ENCODE peak calls at places on chromosomes 5 and 9, in eight cellular contexts. N is DND-41, X is tibial nerve, V is HCT116, R is brain microvascular endothelial cell, F is kidney, A is A549, C is choroid plexus epithelial cell. H is an unnamed sample.

GRCh38 chr5:179815491-179816249 is 5.0 kb upstream of the SQSTM1 start:
- DNase-seq in C (no peak), V (no peak), A (no peak), R (no peak), N (no peak), F (peak; percentile 68), X (no peak), H (no peak)

GRCh38 chr5:73363911-73364730 is 84.5 kb downstream of the FOXD1 start:
- DNase-seq in F (no peak), A (no peak), V (no peak), X (no peak), C (peak; percentile 92), N (no peak), R (no peak), H (no peak)

GRCh38 chr5:152221721-152222629 is 183.1 kb downstream of the NMUR2 start:
- DNase-seq in V (no peak), C (no peak), X (no peak), A (no peak), N (no peak), R (no peak), F (no peak), H (no peak)

GRCh38 chr9:137294684-137295312 is 7.3 kb downstream of the NRARP start:
- DNase-seq in F (peak; percentile 76), C (peak; percentile 71), R (no peak), N (no peak), A (no peak), X (no peak), V (no peak), H (no peak)

GRCh38 chr5:35319231-35320002 is 89.1 kb upstream of the PRLR start:
- DNase-seq in V (no peak), F (peak; percentile 59), C (peak; percentile 40), N (no peak), A (no peak), R (peak; percentile 57), X (peak; percentile 65), H (peak; percentile 71)

GRCh38 chr9:105405514-105406131 is 42.2 kb upstream of the FSD1L start:
- DNase-seq in X (no peak), R (peak; percentile 17), F (no peak), A (no peak), C (peak; percentile 61), V (no peak), N (peak; percentile 81), H (no peak)

GRCh38 chr5:157252741-157253465 is 13.0 kb upstream of the CYFIP2 start:
- DNase-seq in R (peak; percentile 44), C (no peak), X (no peak), F (no peak), V (no peak), A (no peak), N (peak; percentile 92), H (no peak)

GRCh38 chr9:95648225-95648624 is 131.5 kb upstream of the PTCH1 start:
- DNase-seq in R (no peak), C (no peak), A (no peak), N (no peak), X (no peak), V (no peak), F (no peak), H (no peak)

GRCh38 chr9:136093331-136093986 is 1.6 kb downstream of the NACC2 start:
- DNase-seq in X (no peak), V (no peak), N (no peak), A (peak; percentile 84), R (no peak), F (peak; percentile 88), C (peak; percentile 53), H (no peak)

GRCh38 chr5:36820900-36821299 is 55.7 kb upstream of the NIPBL start:
- DNase-seq in N (no peak), V (no peak), A (no peak), X (no peak), C (no peak), R (no peak), F (no peak), H (no peak)

GRCh38 chr5:81428866-81429265 is 34.9 kb upstream of the ACOT12 start:
- DNase-seq in A (peak; percentile 15), V (no peak), F (no peak), C (peak; percentile 39), R (no peak), X (no peak), N (no peak), H (no peak)

GRCh38 chr9:135077497-135078200 is 9.8 kb upstream of the OLFM1 start:
- DNase-seq in X (no peak), V (no peak), C (peak; percentile 24), R (peak; percentile 4), F (peak; percentile 67), N (peak; percentile 35), A (peak; percentile 49), H (no peak)

GRCh38 chr9:135310134-135310533 is 169.4 kb upstream of the PPP1R26 start:
- DNase-seq in F (no peak), N (no peak), C (no peak), A (no peak), V (no peak), R (no peak), X (no peak), H (no peak)

GRCh38 chr9:6766606-6767005 is 8.8 kb downstream of the KDM4C start:
- DNase-seq in X (no peak), R (no peak), F (no peak), V (no peak), N (no peak), A (no peak), C (no peak), H (no peak)

DNA sequence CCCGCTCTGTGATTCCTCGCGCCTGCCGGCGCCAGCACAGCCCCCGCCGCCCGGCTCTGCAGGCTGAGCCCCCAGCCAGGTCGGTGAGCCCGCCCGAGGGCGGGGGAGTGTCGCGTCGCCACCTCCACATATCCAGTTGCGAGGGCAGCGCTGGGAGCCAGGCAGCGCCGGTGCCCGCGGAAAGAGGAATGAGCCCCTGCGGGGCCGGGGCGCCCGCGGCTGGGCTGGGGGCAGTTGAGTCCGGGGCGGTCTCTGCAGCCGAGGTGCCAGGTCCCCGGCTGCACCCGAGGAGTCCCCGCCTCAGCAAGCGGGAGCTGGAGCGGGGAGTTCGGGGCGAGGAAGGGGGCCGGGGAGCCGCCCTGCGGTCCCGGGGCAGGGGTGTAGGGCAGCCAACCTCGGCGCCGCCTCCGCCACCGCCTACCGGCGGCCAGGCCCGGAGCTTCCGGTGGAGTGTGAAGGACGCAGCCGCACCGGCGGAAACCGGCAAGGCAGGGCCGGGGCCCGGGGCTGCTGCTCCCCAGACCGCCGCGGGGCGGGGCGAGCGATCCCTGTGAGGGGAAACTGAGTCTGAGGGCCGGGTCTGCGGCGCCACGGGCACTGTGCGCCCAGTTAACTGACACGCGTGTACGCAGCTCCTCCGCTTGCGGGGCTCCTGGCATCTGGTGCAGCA is 2.3 kb upstream of the TRAF1 start:
- DNase-seq in N (peak; percentile 57), V (no peak), X (peak; percentile 59), F (peak; percentile 92), A (peak; percentile 78), C (peak; percentile 45), R (no peak), H (peak; percentile 60)
- TF ChIP-seq CTCF in N (no peak), V (no peak), X (peak; percentile 18), F (peak; percentile 3), A (no peak), C (no peak), R (no peak), H (no peak)

DNA sequence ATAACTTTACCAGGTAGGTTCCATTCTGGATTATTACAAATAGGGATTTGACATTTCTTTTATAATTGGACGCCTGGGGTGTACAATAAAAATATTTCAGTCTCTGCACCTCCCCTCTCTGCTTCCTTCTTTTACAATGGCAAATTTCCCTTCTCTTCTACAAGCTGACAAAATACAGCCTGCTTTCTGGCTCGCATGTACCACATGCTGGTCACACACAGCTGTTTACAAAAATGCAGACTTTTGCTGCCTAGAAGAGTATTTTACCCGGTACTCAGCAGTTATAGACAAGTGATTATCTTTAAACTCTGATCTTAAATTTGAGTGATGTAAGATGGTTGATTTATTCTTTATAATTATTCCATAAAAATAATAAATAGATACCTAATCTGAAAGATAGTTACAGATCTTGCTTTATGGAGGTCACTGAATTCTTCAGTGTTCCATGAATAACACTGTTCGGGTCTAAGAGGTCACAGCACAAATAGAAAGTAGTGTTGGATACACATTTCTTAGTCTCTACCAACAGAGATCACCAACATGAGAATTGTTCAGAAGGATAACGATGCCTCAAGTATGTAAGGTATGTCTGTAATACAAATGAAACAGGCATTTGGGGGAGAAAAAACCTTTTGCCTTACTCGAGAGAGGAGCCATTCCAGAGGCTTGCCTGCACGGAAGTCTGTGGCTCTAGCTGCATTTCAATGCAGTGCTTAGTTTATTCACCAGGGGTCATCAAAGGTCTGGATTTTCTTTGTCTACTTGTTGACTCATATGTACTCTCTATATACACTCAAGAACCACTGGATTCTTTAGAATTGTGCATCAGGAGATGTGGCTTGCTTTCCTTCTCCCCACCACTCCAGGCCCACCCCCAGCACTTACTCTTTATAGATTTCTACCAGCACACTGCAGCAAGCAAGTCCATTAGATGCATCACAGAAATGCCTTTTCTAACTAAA is 206.6 kb upstream of the RFX3 start:
- DNase-seq in R (peak; percentile 95), F (no peak), X (no peak), V (peak; percentile 73), C (peak; percentile 95), A (peak; percentile 78), N (peak; percentile 20), H (peak; percentile 71)
- H3K4me3 ChIP-seq in R (peak overlapping the region; percentile 13), F (peak overlapping the region; percentile 47), X (peak overlapping the region; percentile 9), V (no peak overlapping the region), C (peak overlapping the region; percentile 41), A (no peak overlapping the region), N (no peak overlapping the region), H (no peak overlapping the region)

GRCh38 chr5:177508217-177508611 is 1.4 kb downstream of the DOK3 start:
- DNase-seq in F (no peak), X (no peak), V (no peak), A (no peak), N (no peak), C (no peak), R (no peak), H (no peak)

GRCh38 chr5:177508837-177509236 is 789 bp downstream of the DOK3 start:
- DNase-seq in V (no peak), N (no peak), A (no peak), X (no peak), R (no peak), F (peak; percentile 65), C (no peak), H (no peak)

GRCh38 chr5:177507596-177508216 is 1.9 kb downstream of the DOK3 start:
- DNase-seq in C (no peak), X (no peak), R (no peak), N (no peak), A (no peak), V (no peak), F (no peak), H (no peak)

GRCh38 chr5:177505075-177505474 is 4.6 kb downstream of the DOK3 start:
- DNase-seq in C (no peak), F (no peak), V (no peak), N (no peak), X (no peak), R (no peak), A (no peak), H (no peak)

DNA sequence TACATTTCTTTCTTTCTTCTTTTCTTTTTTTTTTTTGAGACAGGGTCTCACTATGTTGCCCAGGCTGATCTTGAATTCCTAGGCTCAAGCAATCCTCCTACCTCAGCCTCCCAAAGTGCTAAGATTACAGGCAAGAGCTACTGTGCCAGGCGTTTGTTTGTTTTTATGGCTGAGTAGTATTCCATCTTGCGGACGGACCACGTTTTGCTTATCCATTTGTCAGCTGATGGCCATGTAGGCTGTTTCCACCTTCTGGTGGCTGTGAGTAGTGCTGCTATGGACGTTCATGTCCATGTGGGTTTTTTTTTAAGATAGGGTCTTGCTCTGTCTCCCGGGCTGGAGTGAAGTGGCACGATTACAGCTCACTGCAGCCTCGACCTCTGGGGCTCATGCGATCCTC is 2.5 kb downstream of the DOK3 start:
- DNase-seq in R (peak; percentile 45), X (no peak), C (peak; percentile 58), V (no peak), A (no peak), N (no peak), F (no peak), H (no peak)
- TF ChIP-seq CTCF in R (peak; percentile 56), X (no peak), C (peak; percentile 55), V (no peak), A (peak; percentile 16), N (peak; percentile 20), F (no peak), H (no peak)

GRCh38 chr5:101370240-101370639 is 467.2 kb upstream of the ST8SIA4 start:
- DNase-seq in V (no peak), X (no peak), N (no peak), R (no peak), F (no peak), A (no peak), C (peak; percentile 4), H (no peak)
- H3K4me3 ChIP-seq in V (no peak overlapping the region), X (peak overlapping the region; percentile 34), N (no peak overlapping the region), R (no peak overlapping the region), F (peak overlapping the region; percentile 3), A (no peak overlapping the region), C (no peak overlapping the region), H (no peak overlapping the region)